ENCODE peak calls at places on chromosomes 16 and 17, in four cellular contexts. H is HepG2; Q is CD8-positive, alpha-beta T cell; L is OCI-LY7. Z is an unnamed sample.

GRCh38 chr16:50925758-50926357 is 184.0 kb downstream of the CYLD start:
- DNase-seq in Q (no peak), L (no peak), H (no peak), Z (no peak)

GRCh38 chr16:1863681-1864460 is 8.1 kb downstream of the MEIOB start:
- DNase-seq in Q (no peak), H (no peak), L (peak; percentile 55), Z (peak; percentile 47)

GRCh38 chr17:53949473-53950090 is 126.9 kb downstream of the KIF2B start:
- DNase-seq in Q (no peak), H (no peak), L (no peak), Z (no peak)

GRCh38 chr16:30893744-30894539 is at the start of gene BCL7C:
- DNase-seq in H (peak; percentile 90), L (peak; percentile 83), Q (peak; percentile 86), Z (peak; percentile 93)

GRCh38 chr17:81291662-81292061 is 3.4 kb downstream of the SLC38A10 start:
- DNase-seq in H (peak; percentile 53), Q (peak; percentile 81), L (peak; percentile 78), Z (peak; percentile 82)

GRCh38 chr16:4264546-4264945 is 8.3 kb downstream of the TFAP4 start:
- DNase-seq in H (no peak), L (no peak), Q (no peak), Z (peak; percentile 31)

GRCh38 chr16:5328546-5328945 is 231.0 kb upstream of the EEF2KMT start:
- DNase-seq in L (peak; percentile 7), Q (no peak), H (no peak), Z (no peak)

GRCh38 chr16:70710422-70711210 is 24.8 kb upstream of the MTSS2 start:
- DNase-seq in Q (no peak), L (no peak), H (no peak), Z (no peak)

GRCh38 chr16:53085539-53086450 is 31.0 kb downstream of the CHD9 start:
- DNase-seq in L (no peak), Q (no peak), H (no peak), Z (no peak)

GRCh38 chr17:50828508-50829170 is 6.7 kb upstream of the WFIKKN2 start:
- DNase-seq in Q (no peak), H (no peak), L (peak; percentile 34), Z (no peak)

GRCh38 chr17:8985054-8985701 is 19.7 kb upstream of the PIK3R5 start:
- DNase-seq in Q (no peak), H (no peak), L (peak; percentile 50), Z (peak; percentile 41)

GRCh38 chr16:90046971-90047713 is 27.9 kb upstream of the DBNDD1 start:
- DNase-seq in Q (no peak), L (no peak), H (peak; percentile 45), Z (no peak)

GRCh38 chr17:27520571-27521185 is 64.4 kb downstream of the KSR1 start:
- DNase-seq in Q (no peak), H (peak; percentile 74), L (no peak), Z (no peak)

GRCh38 chr16:57185446-57185944 is 344 bp downstream of the PSME3IP1 start:
- DNase-seq in H (no peak), Q (no peak), L (no peak), Z (peak; percentile 37)

GRCh38 chr17:35788504-35788998 is 6.9 kb downstream of the MMP28 start:
- DNase-seq in Q (no peak), H (no peak), L (no peak), Z (peak; percentile 59)

GRCh38 chr17:31079731-31080130 is 15.0 kb upstream of the NF1 start:
- DNase-seq in H (no peak), Q (no peak), L (no peak), Z (no peak)

GRCh38 chr16:31458073-31458834 is 1.0 kb upstream of the ARMC5 start:
- DNase-seq in Q (peak; percentile 75), H (peak; percentile 95), L (peak; percentile 77), Z (peak; percentile 70)

GRCh38 chr16:67659675-67660563 is at the start of gene ACD:
- DNase-seq in Q (peak; percentile 96), L (peak; percentile 95), H (peak; percentile 89), Z (peak; percentile 93)

GRCh38 chr16:49580751-49581303 is 207.2 kb downstream of the C16orf78 start:
- DNase-seq in Q (no peak), H (no peak), L (no peak), Z (peak; percentile 8)

GRCh38 chr16:12027091-12027490 is 50.6 kb downstream of the SNX29 start:
- DNase-seq in L (peak; percentile 18), Q (peak; percentile 48), H (no peak), Z (no peak)

GRCh38 chr16:86256995-86257394 is 253.3 kb upstream of the FOXF1 start:
- DNase-seq in H (no peak), L (no peak), Q (no peak), Z (no peak)

GRCh38 chr16:7318661-7319060 is 14.0 kb upstream of the RBFOX1 start:
- DNase-seq in Q (no peak), H (no peak), L (no peak), Z (no peak)

GRCh38 chr17:47204722-47205418 is 4.3 kb upstream of the MYL4 start:
- DNase-seq in Q (no peak), L (peak; percentile 87), H (no peak), Z (peak; percentile 39)

DNA sequence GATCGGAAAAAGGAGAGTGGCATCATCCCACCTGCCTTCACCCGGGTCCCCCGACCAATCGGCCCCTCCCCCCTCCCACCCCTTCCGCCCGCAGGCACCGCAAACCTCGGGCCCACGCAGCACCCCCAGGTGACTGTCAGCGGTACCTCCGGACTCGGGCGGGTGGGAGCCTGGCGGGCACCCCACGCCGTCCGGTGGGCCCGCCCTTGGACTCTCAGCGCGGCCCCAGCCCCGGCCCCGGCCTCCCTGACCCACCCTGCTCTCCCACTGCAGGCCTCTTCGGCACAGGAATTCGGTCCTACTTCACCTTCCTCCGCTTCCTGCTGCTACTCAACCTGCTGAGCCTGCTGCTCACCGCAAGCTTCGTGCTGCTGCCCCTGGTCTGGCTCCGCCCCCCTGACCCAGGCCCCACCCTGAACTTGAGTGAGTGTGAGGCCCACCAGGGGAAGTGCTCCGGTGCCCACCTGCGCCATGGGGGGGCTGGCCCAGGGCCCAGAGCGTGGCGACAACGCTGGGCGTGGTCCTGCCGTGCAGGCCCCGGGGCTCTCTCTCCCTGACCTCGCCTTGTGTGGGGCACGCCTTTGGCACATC is 1.6 kb downstream of the TMC8 start:
- DNase-seq in Q (peak; percentile 91), H (no peak), L (peak; percentile 80), Z (peak; percentile 58)
- H3K4me3 ChIP-seq in Q (peak overlapping the region; percentile 95), H (peak overlapping the region; percentile 44), L (peak overlapping the region; percentile 81), Z (peak overlapping the region; percentile 59)

GRCh38 chr16:75027520-75028300 is 28.9 kb downstream of the ZNRF1 start:
- DNase-seq in Q (no peak), H (no peak), L (no peak), Z (no peak)
- H3K27ac ChIP-seq in Q (no peak overlapping the region), H (peak overlapping the region; percentile 16), L (no peak overlapping the region), Z (no peak overlapping the region)

GRCh38 chr16:46743232-46743719 is 4.9 kb downstream of the MYLK3 start:
- DNase-seq in Q (no peak), H (peak; percentile 33), L (peak; percentile 86), Z (no peak)
- H3K4me3 ChIP-seq in Q (no peak overlapping the region), H (no peak overlapping the region), L (peak overlapping the region; percentile 60), Z (no peak overlapping the region)

GRCh38 chr17:14373587-14374259 is 72.8 kb downstream of the HS3ST3B1 start:
- DNase-seq in L (no peak), Q (no peak), H (peak; percentile 93), Z (no peak)
- H3K27ac ChIP-seq in L (no peak overlapping the region), Q (no peak overlapping the region), H (peak overlapping the region; percentile 99), Z (peak overlapping the region; percentile 33)

GRCh38 chr17:67902531-67903231 is 77.4 kb downstream of the BPTF start:
- DNase-seq in Q (no peak), L (no peak), H (no peak), Z (no peak)
- H3K4me3 ChIP-seq in Q (no peak overlapping the region), L (no peak overlapping the region), H (no peak overlapping the region), Z (no peak overlapping the region)

GRCh38 chr17:29178750-29179231 is 1.4 kb downstream of the MYO18A start:
- DNase-seq in H (peak; percentile 29), L (no peak), Q (no peak), Z (peak; percentile 77)

GRCh38 chr17:29177541-29177870 is 2.7 kb downstream of the MYO18A start:
- DNase-seq in H (no peak), L (no peak), Q (no peak), Z (no peak)

GRCh38 chr17:29175349-29175748 is 4.8 kb downstream of the MYO18A start:
- DNase-seq in Q (no peak), L (no peak), H (no peak), Z (no peak)

GRCh38 chr17:29177871-29178749 is 2.1 kb downstream of the MYO18A start:
- DNase-seq in Q (no peak), H (peak; percentile 92), L (no peak), Z (peak; percentile 88)

DNA sequence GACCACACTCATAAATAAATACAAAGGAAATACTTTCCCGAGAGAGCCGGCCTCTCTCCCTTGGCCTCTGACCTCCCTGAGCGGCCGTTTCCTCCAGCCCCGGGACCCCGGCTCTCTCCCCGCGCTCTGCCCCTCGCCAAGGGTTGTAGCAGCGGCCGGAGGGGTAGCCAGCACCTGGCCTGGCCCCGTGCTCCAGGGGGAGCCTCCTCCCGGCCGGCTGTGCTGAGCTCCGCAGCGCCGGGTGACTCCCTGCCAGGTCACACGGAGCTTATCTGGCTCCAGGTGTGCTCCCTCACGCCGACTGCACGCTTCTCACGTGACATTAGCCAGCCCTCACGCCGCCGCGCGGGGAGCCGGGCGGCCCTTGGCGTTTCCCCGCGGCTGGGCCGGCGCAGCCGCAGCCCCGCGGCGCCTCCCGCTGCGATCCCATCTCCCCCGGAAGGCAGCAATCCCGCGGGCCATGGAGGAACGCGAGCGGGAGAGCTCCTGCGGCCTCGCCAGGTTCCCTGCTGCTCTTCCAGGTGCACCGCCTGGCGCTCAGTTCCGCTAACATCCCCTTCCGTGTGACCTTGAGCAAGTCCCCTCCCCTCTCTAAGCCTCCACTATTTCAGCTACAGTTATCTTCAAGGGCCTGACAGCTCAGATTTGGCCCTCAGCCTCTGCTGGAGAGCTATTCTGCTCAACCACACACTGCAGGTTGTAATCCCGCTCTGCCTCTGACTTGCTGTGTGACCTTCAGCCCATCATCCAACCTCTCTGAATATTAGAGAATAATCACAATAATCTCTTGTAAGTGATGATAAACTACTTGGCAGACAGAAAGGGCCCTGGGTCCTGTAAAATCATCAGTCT is 3.5 kb downstream of the MYO18A start:
- DNase-seq in Q (peak; percentile 75), H (peak; percentile 69), L (peak; percentile 78), Z (peak; percentile 89)
- H3K27ac ChIP-seq in Q (peak overlapping the region; percentile 35), H (peak overlapping the region; percentile 98), L (peak overlapping the region; percentile 73), Z (peak overlapping the region; percentile 97)

Z was measured in small intestine.